ENCODE peak calls at places on chromosomes 7 and 10, in eight cellular contexts. V is prostate gland, Y is thoracic aorta, L is neuronal stem cell, E is SK-N-SH, C is right lobe of liver, W is gastrocnemius medialis, B is A549. F is an unnamed sample.

GRCh38 chr10:69855346-69856163 is 53.8 kb downstream of the COL13A1 start:
- DNase-seq in V (no peak), Y (no peak), L (no peak), E (no peak), C (no peak), W (no peak), B (no peak), F (no peak)

GRCh38 chr10:77478248-77478963 is 159.2 kb downstream of the KCNMA1 start:
- DNase-seq in V (no peak), Y (no peak), L (no peak), E (no peak), C (no peak), W (no peak), B (no peak), F (no peak)

GRCh38 chr7:102063736-102064135 is 222.9 kb upstream of the SH2B2 start:
- DNase-seq in V (no peak), Y (no peak), L (no peak), E (peak; percentile 63), C (no peak), W (no peak), B (peak; percentile 60), F (no peak)

GRCh38 chr7:157952841-157953645 is 616.2 kb downstream of the DNAJB6 start:
- DNase-seq in V (no peak), Y (no peak), L (no peak), E (no peak), C (no peak), W (no peak), B (no peak), F (no peak)

GRCh38 chr10:77661674-77662073 is 24.1 kb upstream of the KCNMA1 start:
- DNase-seq in V (no peak), Y (no peak), L (no peak), E (no peak), C (no peak), W (no peak), B (no peak), F (no peak)

GRCh38 chr7:50678586-50678985 is 104.1 kb downstream of the GRB10 start:
- DNase-seq in V (no peak), Y (no peak), L (no peak), E (no peak), C (no peak), W (no peak), B (no peak), F (no peak)

GRCh38 chr7:35716038-35716803 is 21.3 kb upstream of the HERPUD2 start:
- DNase-seq in V (peak; percentile 42), Y (no peak), L (no peak), E (peak; percentile 58), C (no peak), W (peak; percentile 57), B (no peak), F (no peak)

GRCh38 chr10:33258951-33259350 is 75.5 kb downstream of the NRP1 start:
- DNase-seq in V (no peak), Y (no peak), L (peak; percentile 26), E (no peak), C (no peak), W (no peak), B (no peak), F (no peak)

GRCh38 chr10:109977382-109977806 is 30.4 kb upstream of the ADD3 start:
- DNase-seq in V (no peak), Y (peak; percentile 45), L (no peak), E (no peak), C (peak; percentile 24), W (no peak), B (no peak), F (peak; percentile 76)

GRCh38 chr10:95247200-95247880 is 43.5 kb downstream of the PDLIM1 start:
- DNase-seq in V (no peak), Y (no peak), L (no peak), E (no peak), C (no peak), W (no peak), B (no peak), F (no peak)

GRCh38 chr10:10778959-10779358 is 238.7 kb upstream of the CELF2 start:
- DNase-seq in V (no peak), Y (no peak), L (no peak), E (no peak), C (no peak), W (no peak), B (no peak), F (no peak)

GRCh38 chr7:139695616-139696015 is 82.2 kb downstream of the HIPK2 start:
- DNase-seq in V (no peak), Y (no peak), L (no peak), E (no peak), C (no peak), W (no peak), B (no peak), F (no peak)

GRCh38 chr7:293681-294439 is 3.9 kb downstream of the FOXL3 start:
- DNase-seq in V (no peak), Y (no peak), L (no peak), E (peak; percentile 48), C (no peak), W (no peak), B (no peak), F (no peak)

GRCh38 chr7:44615149-44615611 is 8.8 kb downstream of the OGDH start:
- DNase-seq in V (no peak), Y (no peak), L (no peak), E (no peak), C (no peak), W (no peak), B (no peak), F (peak; percentile 76)

GRCh38 chr10:72796042-72796441 is 97.5 kb upstream of the OIT3 start:
- DNase-seq in V (no peak), Y (no peak), L (no peak), E (no peak), C (no peak), W (no peak), B (no peak), F (no peak)

GRCh38 chr10:63633677-63634487 is 112.7 kb downstream of the REEP3 start:
- DNase-seq in V (peak; percentile 25), Y (no peak), L (no peak), E (peak; percentile 46), C (no peak), W (no peak), B (peak; percentile 42), F (no peak)

GRCh38 chr7:43391518-43391917 is 191.4 kb upstream of the STK17A start:
- DNase-seq in V (no peak), Y (no peak), L (no peak), E (no peak), C (no peak), W (no peak), B (no peak), F (no peak)

GRCh38 chr7:139673762-139674161 is 104.0 kb downstream of the HIPK2 start:
- DNase-seq in V (no peak), Y (no peak), L (no peak), E (no peak), C (no peak), W (no peak), B (no peak), F (no peak)

GRCh38 chr7:81810448-81811155 is 40.8 kb upstream of the HGF start:
- DNase-seq in V (no peak), Y (no peak), L (no peak), E (no peak), C (no peak), W (peak; percentile 13), B (no peak), F (no peak)
- H3K27ac ChIP-seq in V (no peak overlapping the region), Y (peak overlapping the region; percentile 23), L (no peak overlapping the region), E (no peak overlapping the region), C (no peak overlapping the region), W (no peak overlapping the region), B (no peak overlapping the region), F (no peak overlapping the region)

DNA sequence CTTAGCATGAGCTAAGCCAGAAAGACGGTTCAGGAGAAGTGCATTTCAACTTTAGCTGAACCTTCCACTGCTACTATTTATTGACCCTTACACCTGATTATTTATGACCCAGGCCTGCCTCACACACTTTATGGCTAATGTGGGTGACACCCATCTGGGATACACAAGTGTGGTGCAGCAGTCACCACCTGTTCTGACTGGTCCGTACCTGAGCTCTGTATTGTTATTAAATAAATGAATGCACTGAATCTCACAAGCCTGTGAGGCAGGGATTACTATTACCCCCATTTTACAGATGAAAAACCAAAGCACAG is 1.5 kb downstream of the ANXA11 start:
- DNase-seq in V (no peak), Y (no peak), L (no peak), E (no peak), C (no peak), W (no peak), B (no peak), F (no peak)
- H3K4me1 ChIP-seq in V (peaks cover 12% of the 10 kb centered on the region), Y (peaks cover 82% of the 10 kb centered on the region), L (peaks cover 20% of the 10 kb centered on the region), E (peaks cover 11% of the 10 kb centered on the region), C (no peaks in the 10 kb centered on the region), W (peaks cover 59% of the 10 kb centered on the region), B (peaks cover 68% of the 10 kb centered on the region), F (peaks cover 63% of the 10 kb centered on the region)

DNA sequence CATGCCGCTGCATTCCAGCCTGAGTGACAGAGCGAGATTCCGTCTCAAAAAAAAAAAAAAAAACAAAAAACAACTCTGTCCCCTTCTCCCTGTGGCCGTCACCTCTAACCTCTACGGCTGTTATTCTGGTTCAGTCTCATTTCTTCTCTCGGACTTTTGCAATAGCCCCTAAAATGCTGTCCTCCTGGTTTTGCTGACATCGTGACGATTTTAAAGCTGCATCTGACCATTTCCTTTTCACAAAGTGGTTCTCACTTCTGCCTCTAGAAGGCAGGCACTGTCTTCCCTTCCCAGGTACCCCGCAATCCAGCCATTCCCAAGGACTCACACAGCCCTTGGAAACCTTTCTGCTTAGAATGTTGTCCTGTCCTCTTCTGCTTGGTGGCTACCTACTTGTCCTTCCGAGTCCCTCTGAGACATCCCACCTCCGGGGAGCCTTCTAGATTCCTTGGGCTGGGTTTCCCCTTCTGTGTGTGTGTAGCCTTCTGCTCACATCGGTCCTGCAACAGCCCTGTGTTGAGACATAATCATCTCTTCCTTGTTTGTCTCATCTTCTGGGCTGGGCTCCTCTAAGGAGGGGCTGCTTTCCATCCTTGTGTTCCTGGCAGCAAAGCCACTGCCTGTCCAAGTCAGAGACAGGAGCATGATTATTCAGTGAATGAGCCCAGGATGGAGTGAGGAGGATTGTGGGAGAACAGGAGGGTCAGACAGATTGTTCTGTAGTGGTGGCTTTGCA is 83.1 kb downstream of the GRK5 start:
- DNase-seq in V (no peak), Y (no peak), L (no peak), E (no peak), C (no peak), W (no peak), B (no peak), F (no peak)
- H3K27ac ChIP-seq in V (no peak overlapping the region), Y (peak overlapping the region; percentile 15), L (no peak overlapping the region), E (no peak overlapping the region), C (peak overlapping the region; percentile 54), W (peak overlapping the region; percentile 41), B (peak overlapping the region; percentile 34), F (peak overlapping the region; percentile 36)

GRCh38 chr7:30436518-30436917 is 42.1 kb downstream of the NOD1 start:
- DNase-seq in V (no peak), Y (no peak), L (no peak), E (no peak), C (no peak), W (no peak), B (no peak), F (no peak)

GRCh38 chr7:30437823-30438574 is 40.6 kb downstream of the NOD1 start:
- DNase-seq in V (no peak), Y (no peak), L (no peak), E (no peak), C (no peak), W (no peak), B (no peak), F (no peak)

GRCh38 chr7:30433506-30433905 is 45.1 kb downstream of the NOD1 start:
- DNase-seq in V (no peak), Y (no peak), L (no peak), E (no peak), C (no peak), W (no peak), B (no peak), F (no peak)

GRCh38 chr7:30434140-30434799 is 44.3 kb downstream of the NOD1 start:
- DNase-seq in V (no peak), Y (no peak), L (no peak), E (no peak), C (no peak), W (no peak), B (no peak), F (no peak)

GRCh38 chr7:30436046-30436445 is 42.5 kb downstream of the NOD1 start:
- DNase-seq in V (no peak), Y (no peak), L (no peak), E (no peak), C (no peak), W (no peak), B (no peak), F (no peak)
- H3K4me1 ChIP-seq in V (no peaks in the 10 kb centered on the region), Y (peaks cover 29% of the 10 kb centered on the region), L (no peaks in the 10 kb centered on the region), E (no peaks in the 10 kb centered on the region), C (no peaks in the 10 kb centered on the region), W (peaks cover 12% of the 10 kb centered on the region), B (peaks cover 12% of the 10 kb centered on the region), F (peaks cover 11% of the 10 kb centered on the region)